ENCODE peak calls at places on chromosome 7, in four cellular contexts. One of them, this sample, is unnamed.

GRCh38 chr7:20697351-20697750 is 81.9 kb downstream of the ABCB5 start:
- DNase-seq in K562: no peak
- DNase-seq in HepG2: no peak
- DNase-seq in WTC11: no peak
- DNase-seq in this sample: no peak

GRCh38 chr7:33986951-33987948 is 81.9 kb downstream of the BMPER start:
- DNase-seq in WTC11: no peak
- DNase-seq in HepG2: peak
- DNase-seq in K562: peak
- DNase-seq in this sample: no peak

GRCh38 chr7:34208878-34209621 is 303.7 kb downstream of the BMPER start:
- DNase-seq in HepG2: no peak
- DNase-seq in WTC11: no peak
- DNase-seq in K562: no peak
- DNase-seq in this sample: no peak

GRCh38 chr7:17941171-17941490 is 837 bp upstream of the SNX13 start:
- DNase-seq in WTC11: no peak
- DNase-seq in HepG2: peak
- DNase-seq in K562: peak
- DNase-seq in this sample: no peak

GRCh38 chr7:48876087-48876486 is 48.3 kb upstream of the CDC14C start:
- DNase-seq in WTC11: no peak
- DNase-seq in HepG2: no peak
- DNase-seq in K562: no peak
- DNase-seq in this sample: no peak

GRCh38 chr7:127732306-127732705 is 80.3 kb downstream of the SND1 start:
- DNase-seq in WTC11: no peak
- DNase-seq in HepG2: no peak
- DNase-seq in K562: no peak
- DNase-seq in this sample: no peak

GRCh38 chr7:131546583-131547111 is 9.8 kb downstream of the PODXL start:
- DNase-seq in K562: peak
- DNase-seq in HepG2: peak
- DNase-seq in WTC11: peak
- DNase-seq in this sample: peak

GRCh38 chr7:37259381-37259821 is 189.3 kb downstream of the ELMO1 start:
- DNase-seq in HepG2: no peak
- DNase-seq in K562: no peak
- DNase-seq in WTC11: no peak
- DNase-seq in this sample: no peak

GRCh38 chr7:127873151-127873550 is 158.1 kb downstream of the LRRC4 start:
- DNase-seq in WTC11: no peak
- DNase-seq in K562: no peak
- DNase-seq in HepG2: no peak
- DNase-seq in this sample: no peak

GRCh38 chr7:45082031-45082830 is 6.5 kb downstream of the NACAD start:
- DNase-seq in K562: no peak
- DNase-seq in WTC11: no peak
- DNase-seq in HepG2: no peak
- DNase-seq in this sample: no peak

GRCh38 chr7:150656047-150656446 is 23.9 kb upstream of the GIMAP6 start:
- DNase-seq in WTC11: no peak
- DNase-seq in HepG2: no peak
- DNase-seq in K562: no peak
- DNase-seq in this sample: no peak

GRCh38 chr7:41029072-41029492 is 673.8 kb downstream of the INHBA start:
- DNase-seq in K562: peak
- DNase-seq in HepG2: no peak
- DNase-seq in WTC11: no peak
- DNase-seq in this sample: no peak

GRCh38 chr7:100091411-100092181 is 2.8 kb downstream of the COPS6 start:
- DNase-seq in HepG2: no peak
- DNase-seq in WTC11: no peak
- DNase-seq in K562: peak
- DNase-seq in this sample: no peak
- TF ChIP-seq SP1 in HepG2: no peak
- TF ChIP-seq SP1 in WTC11: no peak
- TF ChIP-seq SP1 in K562: no peak
- TF ChIP-seq SP1 in this sample: no peak

GRCh38 chr7:24328050-24328449 is 44.1 kb downstream of the NPY start:
- DNase-seq in WTC11: no peak
- DNase-seq in HepG2: no peak
- DNase-seq in K562: no peak
- DNase-seq in this sample: no peak

GRCh38 chr7:24325708-24326107 is 41.7 kb downstream of the NPY start:
- DNase-seq in K562: no peak
- DNase-seq in HepG2: no peak
- DNase-seq in WTC11: no peak
- DNase-seq in this sample: no peak

GRCh38 chr7:24319209-24319608 is 35.2 kb downstream of the NPY start:
- DNase-seq in K562: no peak
- DNase-seq in HepG2: no peak
- DNase-seq in WTC11: no peak
- DNase-seq in this sample: no peak

GRCh38 chr7:24318326-24318725 is 34.3 kb downstream of the NPY start:
- DNase-seq in WTC11: peak
- DNase-seq in K562: peak
- DNase-seq in HepG2: no peak
- DNase-seq in this sample: peak

GRCh38 chr7:24323961-24324480 is 40.0 kb downstream of the NPY start:
- DNase-seq in WTC11: no peak
- DNase-seq in HepG2: no peak
- DNase-seq in K562: no peak
- DNase-seq in this sample: no peak
- TF ChIP-seq ELF4 in WTC11: no peak
- TF ChIP-seq ELF4 in HepG2: no peak
- TF ChIP-seq ELF4 in K562: no peak
- TF ChIP-seq ELF4 in this sample: no peak

DNA sequence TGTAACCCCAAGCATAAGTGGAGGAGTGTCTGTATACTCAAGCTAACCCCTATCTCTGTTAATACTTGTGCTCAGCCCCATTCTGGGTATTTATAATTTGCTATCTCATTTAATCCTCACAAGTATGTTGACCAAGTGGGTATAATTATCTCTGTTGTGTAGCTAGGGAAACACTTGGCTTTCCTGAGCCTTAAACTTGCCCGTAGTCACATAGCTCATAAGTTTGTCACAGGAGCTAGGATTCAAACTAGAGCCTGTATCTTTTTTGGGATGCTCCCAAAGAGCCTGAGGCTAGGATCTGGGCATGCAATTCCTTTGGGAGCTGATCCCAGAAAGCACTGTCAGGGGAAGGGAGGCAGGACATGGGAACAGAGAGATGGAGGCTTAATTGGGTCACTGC is 377.4 kb downstream of the GALNT17 start:
- DNase-seq in WTC11: no peak
- DNase-seq in K562: no peak
- DNase-seq in HepG2: no peak
- DNase-seq in this sample: no peak
- TF ChIP-seq SP1 in WTC11: no peak
- TF ChIP-seq SP1 in K562: no peak
- TF ChIP-seq SP1 in HepG2: no peak
- TF ChIP-seq SP1 in this sample: no peak

GRCh38 chr7:618539-619355 is 99.1 kb upstream of the PDGFA start:
- DNase-seq in HepG2: peak
- DNase-seq in WTC11: no peak
- DNase-seq in K562: no peak
- DNase-seq in this sample: no peak
- TF ChIP-seq ELF4 in HepG2: no peak
- TF ChIP-seq ELF4 in WTC11: no peak
- TF ChIP-seq ELF4 in K562: no peak
- TF ChIP-seq ELF4 in this sample: no peak

DNA sequence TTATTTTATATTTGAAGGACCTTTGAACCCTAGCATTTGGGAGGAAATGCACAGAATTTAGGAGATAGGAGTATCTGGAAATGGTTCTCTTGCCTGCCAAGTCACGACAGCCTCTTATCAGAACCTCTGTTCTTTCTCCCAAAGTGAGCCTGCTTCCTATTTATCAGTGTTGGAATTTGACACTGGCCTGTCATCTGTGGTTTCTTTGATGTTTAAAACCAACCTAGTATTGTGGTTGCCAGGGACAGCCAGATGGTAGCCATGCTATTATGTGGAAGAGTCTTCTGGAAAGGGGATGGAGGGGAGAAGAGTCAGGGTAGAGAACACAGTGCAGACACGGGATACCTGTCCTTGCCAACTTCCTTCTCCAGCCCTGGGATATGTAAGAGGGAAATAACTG is 21.1 kb downstream of the ZNF282 start:
- DNase-seq in WTC11: no peak
- DNase-seq in HepG2: no peak
- DNase-seq in K562: peak
- DNase-seq in this sample: no peak
- TF ChIP-seq SP1 in WTC11: no peak
- TF ChIP-seq SP1 in HepG2: no peak
- TF ChIP-seq SP1 in K562: no peak
- TF ChIP-seq SP1 in this sample: no peak